ENCODE peak calls at places on chromosomes 12 and 14, in nine cellular contexts. I, T, W, Y, Q, P, J, N and R are unnamed samples.

GRCh38 chr14:99579903-99580570 is 24.0 kb downstream of the CCDC85C start:
- DNase-seq in T (peak), J (no peak), Y (peak), W (no peak), Q (no peak), N (peak), P (no peak), I (no peak), R (peak)

GRCh38 chr12:124240493-124240892 is 54.4 kb upstream of the RFLNA start:
- DNase-seq in Q (no peak), J (no peak), Y (no peak), W (no peak), T (peak), N (peak), I (no peak), P (no peak), R (no peak)

GRCh38 chr12:103742349-103742784 is 98.7 kb downstream of the NT5DC3 start:
- DNase-seq in P (no peak), T (no peak), W (peak), Y (peak), Q (no peak), J (no peak), I (no peak), N (no peak), R (no peak)

GRCh38 chr12:62166525-62166924 is 93.7 kb upstream of the USP15 start:
- DNase-seq in I (no peak), N (no peak), T (no peak), W (no peak), Y (no peak), J (no peak), P (no peak), Q (no peak), R (no peak)

GRCh38 chr12:122096014-122096413 is 17.5 kb downstream of the MLXIP start:
- DNase-seq in J (no peak), Y (no peak), W (no peak), N (no peak), I (no peak), Q (no peak), T (no peak), P (no peak), R (no peak)

GRCh38 chr14:29814153-29815057 is 113.2 kb downstream of the PRKD1 start:
- DNase-seq in P (no peak), W (peak), J (no peak), Y (peak), N (no peak), I (no peak), T (no peak), Q (no peak), R (peak)

GRCh38 chr12:981176-981828 is 9.7 kb upstream of the ERC1 start:
- DNase-seq in W (no peak), N (no peak), T (no peak), J (no peak), I (no peak), Q (no peak), P (no peak), Y (no peak), R (no peak)

GRCh38 chr14:26685401-26685800 is 87.6 kb upstream of the NOVA1 start:
- DNase-seq in W (no peak), Y (no peak), J (no peak), N (no peak), I (no peak), P (no peak), T (no peak), Q (no peak), R (no peak)

GRCh38 chr12:15546102-15546701 is 223.9 kb downstream of the PTPRO start:
- DNase-seq in J (no peak), P (no peak), Y (no peak), T (no peak), I (no peak), W (no peak), N (no peak), Q (peak), R (no peak)

GRCh38 chr14:70907172-70907995 is at the start of gene PCNX1:
- DNase-seq in T (peak), N (peak), J (peak), P (peak), I (peak), Y (peak), W (peak), Q (no peak), R (peak)

DNA sequence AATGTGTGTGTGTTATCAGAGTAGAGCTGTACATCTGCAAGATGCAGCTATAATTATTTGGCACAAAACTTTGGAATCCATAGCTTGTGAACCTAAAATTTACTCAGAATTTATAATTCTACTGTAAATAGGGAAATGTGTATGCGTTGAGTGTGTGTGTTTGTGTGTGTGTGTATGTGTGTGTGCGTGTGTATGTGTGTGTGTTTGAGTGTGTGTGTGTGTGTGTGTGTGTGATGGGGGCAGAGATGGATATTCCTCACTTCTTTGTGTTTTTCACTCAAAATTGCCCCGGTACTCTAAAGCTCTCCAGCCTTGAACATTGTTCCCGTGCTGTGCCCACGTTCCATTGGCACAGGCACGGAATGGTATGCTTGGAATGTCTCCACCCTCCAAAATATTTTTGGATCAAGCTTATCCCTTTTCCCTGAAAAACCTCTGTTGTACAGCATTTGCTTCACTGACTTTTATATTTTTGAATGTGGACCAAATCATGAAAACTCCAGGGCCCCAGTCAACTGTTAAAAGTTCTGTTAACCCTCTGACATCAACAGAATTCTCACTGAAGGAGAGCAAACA is 150.3 kb upstream of the BMP4 start:
- DNase-seq in I (no peak), Q (no peak), Y (peak), J (no peak), W (no peak), N (peak), T (no peak), P (no peak), R (no peak)
- TF ChIP-seq CTCF in I (no peak), Q (no peak), Y (no peak), J (no peak), W (no peak), N (no peak), T (no peak), P (no peak), R (no peak)

DNA sequence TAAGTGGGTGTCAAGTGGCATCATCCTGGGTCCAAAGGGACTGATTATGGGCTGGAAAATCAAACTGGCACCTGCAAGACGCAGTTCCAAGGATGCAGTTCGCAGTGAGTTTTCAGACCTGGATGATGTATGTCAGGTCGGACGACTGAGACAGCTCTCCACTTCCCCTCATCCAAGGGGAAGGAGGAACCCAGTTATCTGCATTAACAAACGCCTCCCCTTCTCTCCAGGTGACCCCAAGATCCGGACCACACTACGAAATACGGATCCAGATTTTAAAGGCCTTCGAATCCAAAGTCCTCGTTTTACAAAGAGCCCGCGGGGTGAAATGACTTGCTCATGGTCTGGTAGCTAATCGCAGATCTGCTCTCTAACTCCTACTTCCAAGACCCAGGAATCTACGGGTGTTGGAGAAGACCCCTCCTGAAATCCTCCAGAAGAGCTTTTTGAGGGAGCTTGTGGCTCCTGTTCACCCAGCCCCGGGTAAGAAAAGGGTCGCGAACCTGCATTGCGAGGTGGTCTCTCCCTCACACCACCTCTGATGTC is 460 bp upstream of the SYNE2 start:
- DNase-seq in N (no peak), I (no peak), W (no peak), P (no peak), Q (no peak), J (no peak), Y (no peak), T (no peak), R (no peak)
- H3K27ac ChIP-seq in N (peak), I (peak), W (peak), P (peak), Q (no peak), J (no peak), Y (peak), T (peak), R (peak)

GRCh38 chr12:95003213-95003920 is at the start of gene NDUFA12:
- DNase-seq in N (peak), J (peak), P (peak), Q (peak), Y (peak), T (peak), I (peak), W (peak), R (peak)
- TF ChIP-seq CTCF in N (no peak), J (no peak), P (no peak), Q (no peak), Y (no peak), T (no peak), I (no peak), W (no peak), R (no peak)

GRCh38 chr14:75519394-75519793 is 2.9 kb upstream of the BATF start:
- DNase-seq in Y (no peak), N (no peak), T (no peak), P (no peak), I (no peak), Q (no peak), J (no peak), W (no peak), R (no peak)
- H3K27ac ChIP-seq in Y (no peak), N (no peak), T (no peak), P (no peak), I (no peak), Q (peak), J (no peak), W (no peak), R (no peak)

GRCh38 chr12:45339035-45339434 is 123.1 kb downstream of the ANO6 start:
- DNase-seq in W (no peak), Q (no peak), T (no peak), I (no peak), N (no peak), J (no peak), P (no peak), Y (no peak), R (no peak)

GRCh38 chr12:45337835-45338234 is 121.9 kb downstream of the ANO6 start:
- DNase-seq in J (no peak), P (no peak), I (no peak), Q (no peak), T (no peak), W (no peak), N (no peak), Y (no peak), R (no peak)

GRCh38 chr12:45336331-45336730 is 120.4 kb downstream of the ANO6 start:
- DNase-seq in Q (no peak), J (peak), I (no peak), N (no peak), W (no peak), Y (no peak), T (no peak), P (no peak), R (no peak)

GRCh38 chr12:45338272-45338671 is 122.4 kb downstream of the ANO6 start:
- DNase-seq in I (no peak), Y (no peak), W (peak), Q (no peak), T (no peak), N (peak), J (no peak), P (no peak), R (no peak)

GRCh38 chr12:45336762-45337596 is 121.1 kb downstream of the ANO6 start:
- DNase-seq in T (no peak), N (no peak), W (no peak), J (peak), P (no peak), Y (no peak), I (no peak), Q (no peak), R (no peak)
- TF ChIP-seq CTCF in T (no peak), N (no peak), W (no peak), J (peak), P (no peak), Y (no peak), I (no peak), Q (no peak), R (no peak)

DNA sequence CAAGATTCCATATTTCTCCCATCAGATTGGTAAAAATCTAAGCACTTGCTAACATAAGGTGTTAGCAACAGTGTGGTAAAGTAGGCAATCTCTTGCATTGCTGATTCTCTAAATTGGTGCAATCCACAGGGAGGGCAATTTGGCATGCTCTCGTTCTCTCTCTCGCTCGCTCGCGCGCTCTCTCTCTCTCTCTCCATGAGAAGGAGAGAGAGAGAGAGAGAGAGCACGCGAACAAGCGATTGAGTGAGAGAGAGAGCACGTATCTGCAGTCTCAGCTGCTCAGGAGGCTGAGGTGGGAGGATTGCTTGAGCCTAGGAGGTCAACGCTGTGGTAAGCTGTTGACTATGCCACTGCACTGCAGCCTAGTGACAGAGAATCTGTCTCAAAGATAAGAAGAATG is 26.0 kb downstream of the PSEN1 start:
- DNase-seq in T (no peak), Y (no peak), Q (no peak), I (no peak), J (no peak), N (no peak), W (no peak), P (no peak), R (no peak)
- H3K27ac ChIP-seq in T (no peak), Y (no peak), Q (no peak), I (no peak), J (no peak), N (no peak), W (no peak), P (no peak), R (no peak)

DNA sequence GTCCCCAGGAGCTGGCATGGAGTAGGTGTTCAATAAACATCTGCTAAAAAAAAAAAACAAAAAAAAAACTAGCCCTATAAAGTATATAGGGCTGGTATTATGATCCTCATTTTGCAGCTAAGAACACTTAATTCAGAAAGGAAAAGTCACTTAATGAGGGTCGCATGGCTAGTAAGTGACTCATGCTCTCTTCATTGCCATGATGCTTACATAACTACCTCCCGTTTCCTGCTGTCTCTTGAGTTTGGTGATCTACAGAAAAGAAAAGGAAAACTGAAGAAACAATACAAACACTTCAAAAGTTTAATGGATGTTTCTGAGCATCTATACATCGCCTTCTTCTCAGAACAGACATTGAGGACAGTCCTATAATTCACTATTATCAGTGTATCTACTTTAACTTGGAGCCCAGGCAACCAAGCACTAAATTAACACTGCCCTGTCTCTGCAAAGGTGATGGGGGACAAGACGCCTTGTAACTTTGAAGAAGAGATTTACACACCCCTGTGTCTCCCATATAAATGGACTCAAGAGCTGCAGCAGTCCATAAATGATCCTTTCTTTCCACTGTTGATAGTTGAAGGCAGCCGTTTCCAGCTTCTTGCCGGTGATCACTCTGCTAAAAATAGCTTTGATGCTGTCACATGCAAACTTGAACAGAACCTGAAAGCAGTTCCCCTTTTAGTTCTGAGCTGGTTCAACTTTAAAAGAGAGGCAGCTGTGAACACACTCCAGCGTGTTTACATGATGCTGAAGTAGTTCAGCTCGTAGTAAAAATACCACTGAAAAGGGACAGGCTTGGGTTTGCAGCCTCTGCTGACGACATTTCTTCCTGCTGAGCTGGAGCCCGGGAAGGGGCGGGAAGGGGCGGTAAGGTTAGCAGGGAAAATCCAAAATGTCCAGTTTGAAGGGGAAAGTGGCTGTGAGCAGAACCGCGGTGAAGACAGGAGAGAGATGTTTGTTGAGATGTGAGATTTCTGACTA is 113.3 kb downstream of the FOXN3 start:
- DNase-seq in T (no peak), Q (peak), J (peak), W (peak), N (peak), P (peak), I (peak), Y (peak), R (peak)
- TF ChIP-seq CTCF in T (no peak), Q (no peak), J (no peak), W (no peak), N (no peak), P (no peak), I (no peak), Y (no peak), R (no peak)

GRCh38 chr14:68563256-68564131 is 229.4 kb downstream of the ZFP36L1 start:
- DNase-seq in P (no peak), Y (peak), I (no peak), N (no peak), Q (no peak), W (no peak), T (no peak), J (no peak), R (no peak)
- H3K27ac ChIP-seq in P (peak), Y (peak), I (peak), N (peak), Q (no peak), W (peak), T (peak), J (peak), R (peak)